ENCODE peak calls at places on chromosomes 1 and 21, in nine cellular contexts. Y is ascending aorta; A is spleen; X is adrenal gland; E is aorta; T is mesenchymal stem cell; F is A549; I is CD8-positive, alpha-beta T cell; D is endodermal cell. R is an unnamed sample. For H3K4me1, the result is how much of the 10 kb centered on the place peaks cover.

GRCh38 chr1:24121406-24121805 is 9.5 kb upstream of the MYOM3 start:
- DNase-seq in I (no peak), X (no peak), E (peak), D (no peak), T (no peak), F (no peak), Y (no peak), A (peak), R (no peak)

GRCh38 chr1:93578911-93579825 is 102.5 kb downstream of the BCAR3 start:
- DNase-seq in E (no peak), D (peak), X (no peak), F (no peak), I (no peak), A (no peak), Y (no peak), T (no peak), R (no peak)

GRCh38 chr1:242454262-242455051 is 70.0 kb downstream of the PLD5 start:
- DNase-seq in F (peak), A (no peak), T (peak), X (peak), D (no peak), E (no peak), Y (no peak), I (no peak), R (peak)

GRCh38 chr1:186888367-186888766 is 59.6 kb downstream of the PLA2G4A start:
- DNase-seq in T (no peak), D (no peak), X (no peak), F (no peak), A (no peak), I (no peak), E (no peak), Y (no peak), R (no peak)

GRCh38 chr1:115647000-115647399 is 5.2 kb downstream of the VANGL1 start:
- DNase-seq in D (peak), A (no peak), F (no peak), T (no peak), X (peak), E (no peak), Y (no peak), I (no peak), R (no peak)

GRCh38 chr1:178172939-178173338 is 79.0 kb downstream of the RASAL2 start:
- DNase-seq in E (no peak), F (no peak), D (no peak), X (no peak), T (peak), Y (no peak), A (no peak), I (no peak), R (no peak)

GRCh38 chr1:74822851-74823443 is 90.0 kb downstream of the TYW3 start:
- DNase-seq in Y (no peak), X (no peak), T (no peak), I (no peak), A (no peak), E (no peak), F (no peak), D (no peak), R (no peak)

GRCh38 chr1:48946070-48946469 is 169.4 kb upstream of the BEND5 start:
- DNase-seq in F (no peak), E (no peak), X (no peak), Y (no peak), A (no peak), T (no peak), D (no peak), I (no peak), R (no peak)

GRCh38 chr21:19759836-19760235 is 1238.4 kb upstream of the NCAM2 start:
- DNase-seq in A (peak), T (no peak), X (no peak), E (no peak), D (no peak), Y (no peak), I (no peak), F (no peak), R (no peak)

GRCh38 chr21:38277501-38278111 is 20.8 kb downstream of the KCNJ15 start:
- DNase-seq in Y (no peak), E (peak), F (peak), A (no peak), X (peak), D (no peak), I (no peak), T (peak), R (peak)

GRCh38 chr1:21537511-21537931 is 28.3 kb downstream of the ALPL start:
- DNase-seq in E (no peak), A (peak), D (peak), I (no peak), F (no peak), T (no peak), Y (no peak), X (peak), R (no peak)

GRCh38 chr1:116513956-116514355 is 56.9 kb downstream of the CD58 start:
- DNase-seq in X (no peak), F (no peak), T (no peak), I (no peak), A (no peak), Y (no peak), D (no peak), E (no peak), R (no peak)

GRCh38 chr1:93669369-93669768 is 12.3 kb downstream of the BCAR3 start:
- DNase-seq in F (no peak), A (no peak), X (no peak), Y (no peak), T (peak), D (no peak), E (no peak), I (no peak), R (no peak)

GRCh38 chr1:3050603-3051002 is 18.4 kb upstream of the PRDM16 start:
- DNase-seq in X (no peak), Y (no peak), D (peak), T (no peak), I (no peak), F (no peak), A (no peak), E (no peak), R (no peak)

GRCh38 chr1:116739371-116740007 is 14.7 kb upstream of the CD2 start:
- DNase-seq in X (no peak), D (peak), F (no peak), Y (no peak), I (no peak), T (no peak), A (peak), E (no peak), R (no peak)

GRCh38 chr1:42260376-42261078 is 74.5 kb downstream of the FOXJ3 start:
- DNase-seq in I (no peak), D (no peak), X (no peak), Y (no peak), T (peak), E (no peak), A (no peak), F (no peak), R (peak)

GRCh38 chr1:42263019-42263418 is 72.0 kb downstream of the FOXJ3 start:
- DNase-seq in E (no peak), X (no peak), F (no peak), A (no peak), Y (no peak), I (no peak), D (no peak), T (no peak), R (no peak)

GRCh38 chr1:42258218-42258617 is 76.8 kb downstream of the FOXJ3 start:
- DNase-seq in D (no peak), X (no peak), E (no peak), T (no peak), F (no peak), Y (no peak), A (no peak), I (no peak), R (no peak)

GRCh38 chr1:42259739-42260064 is 75.3 kb downstream of the FOXJ3 start:
- DNase-seq in I (no peak), Y (no peak), T (peak), X (no peak), D (no peak), E (no peak), F (no peak), A (no peak), R (no peak)

GRCh38 chr1:42259059-42259738 is 75.8 kb downstream of the FOXJ3 start:
- DNase-seq in X (peak), T (peak), I (no peak), Y (no peak), F (no peak), E (no peak), D (no peak), A (no peak), R (no peak)
- H3K4me1 ChIP-seq in X (under half), T (under half), I (under half), Y (under half), F (under half), E (under half), D (under half), A (under half), R (under half)

DNA sequence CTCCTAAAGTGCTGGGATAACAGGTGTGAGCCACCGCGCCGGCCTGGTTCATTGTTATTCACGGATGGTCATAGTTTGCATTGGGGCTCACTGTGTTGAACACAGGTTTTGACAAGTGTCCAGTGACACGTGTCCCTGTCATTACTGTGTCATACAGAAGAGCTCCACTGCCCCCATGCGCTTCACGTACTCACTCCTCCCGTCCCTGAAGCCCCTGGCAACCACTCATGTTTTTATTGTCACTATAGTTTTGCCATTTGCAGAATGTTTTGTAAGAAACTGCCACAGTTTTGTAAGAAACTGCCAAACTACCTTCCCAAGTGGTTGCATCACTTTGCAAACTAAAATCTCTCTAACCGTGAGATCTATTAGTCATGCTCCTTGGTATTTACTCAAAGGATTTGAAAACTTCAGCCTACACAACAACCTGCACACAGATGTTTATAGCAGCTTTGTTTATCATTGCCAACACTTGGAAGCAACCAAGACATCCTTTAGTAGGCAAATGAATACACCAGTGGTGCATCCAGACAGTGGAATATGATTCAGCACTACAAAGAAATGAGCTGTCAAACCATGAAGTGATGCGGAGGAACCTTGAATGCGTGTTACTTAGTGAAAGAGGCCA is 163.2 kb upstream of the COL6A1 start:
- DNase-seq in X (no peak), I (no peak), D (no peak), T (peak), Y (no peak), A (no peak), F (peak), E (no peak), R (no peak)
- H3K4me1 ChIP-seq in X (under half), I (under half), D (under half), T (under half), Y (under half), A (under half), F (under half), E (under half), R (under half)

DNA sequence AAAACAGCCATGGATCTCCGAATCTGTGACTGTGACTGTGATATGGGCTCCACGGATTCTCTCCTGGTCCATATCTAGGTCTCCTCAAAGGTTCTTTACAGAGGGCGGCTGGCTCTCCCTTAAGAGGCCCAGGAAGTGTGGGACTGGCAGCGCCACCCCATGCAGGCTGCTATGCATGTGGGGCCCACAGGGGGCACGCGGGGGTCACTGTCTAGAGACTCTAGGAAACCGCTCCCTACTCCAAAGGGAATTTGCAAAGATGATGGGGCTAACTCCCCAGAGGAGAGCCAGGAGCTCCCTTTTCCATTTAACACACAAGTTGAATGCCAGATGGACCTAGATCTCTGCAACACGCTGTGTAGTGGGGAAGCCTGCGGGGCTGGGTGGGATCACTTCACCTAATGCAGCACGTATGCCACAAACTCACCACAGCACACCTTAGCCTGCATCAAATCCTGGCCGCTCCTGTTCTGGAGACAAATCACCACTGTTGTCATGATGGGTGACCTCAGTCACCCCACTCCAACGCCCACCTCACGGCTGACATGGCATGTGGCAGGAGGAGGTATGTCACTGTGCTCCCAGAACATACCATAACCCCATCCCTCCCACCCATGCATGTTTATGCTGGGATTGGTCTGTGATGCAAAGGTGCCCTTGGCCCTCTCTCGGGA is 61.7 kb downstream of the SLC45A1 start:
- DNase-seq in F (no peak), I (no peak), E (no peak), D (peak), Y (no peak), X (no peak), A (no peak), T (no peak), R (no peak)
- H3K4me1 ChIP-seq in F (under half), I (under half), E (under half), D (under half), Y (under half), X (under half), A (half or more), T (under half), R (under half)

GRCh38 chr1:97902067-97902466 is 18.8 kb downstream of the DPYD start:
- DNase-seq in T (no peak), F (no peak), I (no peak), E (no peak), A (no peak), Y (no peak), D (no peak), X (no peak), R (no peak)
- H3K4me1 ChIP-seq in T (under half), F (under half), I (under half), E (under half), A (half or more), Y (under half), D (under half), X (under half), R (under half)

GRCh38 chr1:234537236-234537635 is 58.3 kb upstream of the TARBP1 start:
- DNase-seq in T (no peak), F (no peak), I (no peak), A (peak), X (no peak), Y (no peak), E (no peak), D (no peak), R (no peak)

GRCh38 chr1:234535763-234536515 is 57.0 kb upstream of the TARBP1 start:
- DNase-seq in Y (peak), I (no peak), F (no peak), E (peak), D (no peak), A (peak), X (peak), T (peak), R (no peak)

GRCh38 chr1:234538062-234538731 is 59.2 kb upstream of the TARBP1 start:
- DNase-seq in X (no peak), D (no peak), Y (no peak), F (no peak), T (no peak), A (peak), E (no peak), I (no peak), R (no peak)

GRCh38 chr1:234535208-234535607 is 56.2 kb upstream of the TARBP1 start:
- DNase-seq in X (no peak), T (no peak), E (no peak), F (no peak), D (no peak), A (no peak), Y (no peak), I (no peak), R (no peak)

GRCh38 chr1:234536756-234537155 is 57.8 kb upstream of the TARBP1 start:
- DNase-seq in I (no peak), Y (no peak), D (no peak), F (no peak), T (no peak), X (no peak), A (no peak), E (no peak), R (no peak)
- H3K4me1 ChIP-seq in I (under half), Y (under half), D (under half), F (under half), T (under half), X (under half), A (half or more), E (under half), R (under half)

DNA sequence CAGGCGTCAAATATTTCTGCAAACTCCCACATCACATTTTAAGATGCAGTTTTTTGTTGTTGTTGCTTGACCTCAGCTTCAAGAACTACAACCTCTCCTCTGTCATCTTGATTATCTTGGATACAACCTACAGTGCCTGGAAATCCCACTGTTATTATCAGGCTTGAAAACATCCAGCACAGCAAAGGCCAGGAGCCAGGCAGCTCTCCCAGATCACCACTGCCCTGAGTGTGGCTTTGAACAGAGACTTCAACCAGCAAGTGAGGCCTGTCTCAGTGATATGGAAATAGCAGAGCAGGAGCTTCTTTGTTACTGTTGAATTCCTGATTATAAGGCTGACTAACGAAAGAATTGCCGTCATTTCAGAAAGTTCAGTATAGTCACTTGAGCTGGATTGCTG is 28.5 kb downstream of the CCDC190 start:
- DNase-seq in I (no peak), Y (no peak), F (no peak), X (no peak), D (no peak), T (no peak), E (no peak), A (no peak), R (no peak)
- H3K4me1 ChIP-seq in I (under half), Y (under half), F (under half), X (under half), D (under half), T (under half), E (under half), A (under half), R (under half)

GRCh38 chr1:38456564-38456876 is 403.1 kb downstream of the RRAGC start:
- DNase-seq in D (no peak), F (no peak), E (no peak), A (no peak), I (no peak), Y (no peak), X (no peak), T (no peak), R (no peak)
- H3K4me1 ChIP-seq in D (under half), F (under half), E (under half), A (under half), I (under half), Y (under half), X (under half), T (under half), R (under half)

GRCh38 chr1:157771666-157772425 is 5.1 kb downstream of the FCRL2 start:
- DNase-seq in T (no peak), F (no peak), Y (no peak), X (no peak), I (no peak), A (no peak), D (no peak), E (no peak), R (no peak)
- H3K4me1 ChIP-seq in T (under half), F (under half), Y (under half), X (under half), I (under half), A (under half), D (under half), E (under half), R (half or more)

GRCh38 chr1:159920651-159921050 is 4.7 kb downstream of the TAGLN2 start:
- DNase-seq in E (no peak), A (peak), D (no peak), T (no peak), F (no peak), Y (no peak), X (no peak), I (no peak), R (no peak)
- H3K4me1 ChIP-seq in E (under half), A (half or more), D (under half), T (half or more), F (half or more), Y (under half), X (under half), I (under half), R (under half)